ENCODE peak calls at places on chromosome 7, in seven cellular contexts. W is colonic mucosa; A is naive thymus-derived CD8-positive, alpha-beta T cell; V is heart left ventricle; Q is Ammon's horn; X is astrocyte of the spinal cord; U is left lobe of liver. M is an unnamed sample.

GRCh38 chr7:29154076-29154475 is 7.7 kb upstream of the CPVL start:
- DNase-seq in W (no peak), A (no peak), V (no peak), Q (no peak), X (no peak), U (no peak), M (no peak)

GRCh38 chr7:68248973-68249372 is 1252.3 kb downstream of the TYW1 start:
- DNase-seq in W (no peak), A (no peak), V (no peak), Q (no peak), X (no peak), U (no peak), M (no peak)

GRCh38 chr7:130486963-130487324 is 4.9 kb upstream of the MEST start:
- DNase-seq in W (no peak), A (no peak), V (no peak), Q (no peak), X (no peak), U (no peak), M (no peak)

GRCh38 chr7:102875700-102876192 is 37.1 kb upstream of the LRRC17 start:
- DNase-seq in W (no peak), A (no peak), V (no peak), Q (no peak), X (peak), U (no peak), M (peak)

GRCh38 chr7:86968618-86969017 is 90.8 kb downstream of the ELAPOR2 start:
- DNase-seq in W (peak), A (no peak), V (no peak), Q (peak), X (no peak), U (no peak), M (no peak)

GRCh38 chr7:105602325-105603305 is 21.3 kb upstream of the EFCAB10 start:
- DNase-seq in W (no peak), A (no peak), V (no peak), Q (no peak), X (no peak), U (no peak), M (peak)

GRCh38 chr7:123460616-123461015 is 73.8 kb downstream of the IQUB start:
- DNase-seq in W (no peak), A (no peak), V (no peak), Q (no peak), X (peak), U (no peak), M (peak)

GRCh38 chr7:134419875-134420274 is 39.0 kb downstream of the AKR1B1 start:
- DNase-seq in W (no peak), A (no peak), V (no peak), Q (no peak), X (no peak), U (no peak), M (no peak)

GRCh38 chr7:69762821-69763352 is 164.6 kb downstream of the AUTS2 start:
- DNase-seq in W (no peak), A (no peak), V (no peak), Q (no peak), X (no peak), U (no peak), M (no peak)

GRCh38 chr7:1210979-1211608 is 21.6 kb upstream of the UNCX start:
- DNase-seq in W (no peak), A (no peak), V (no peak), Q (no peak), X (no peak), U (no peak), M (peak)

GRCh38 chr7:11760372-11760771 is 71.6 kb downstream of the THSD7A start:
- DNase-seq in W (no peak), A (no peak), V (no peak), Q (no peak), X (no peak), U (no peak), M (peak)

M was measured in choroid plexus epithelial cell.